ENCODE peak calls at places on chromosome 7, in nine cellular contexts. One of them, this sample, is unnamed.

GRCh38 chr7:108351715-108352114 is 104.5 kb downstream of the NRCAM start:
- DNase-seq in stimulated activated CD8-positive, alpha-beta memory T cell treated with anti-CD3 and anti-CD28 coated beads, Interleukin-7, amount 100 ng/mL, for 1 hour: no peak
- DNase-seq in lung: no peak
- DNase-seq in retina: peak
- DNase-seq in stimulated activated CD4-positive, alpha-beta T cell treated with anti-CD3 and anti-CD28 coated beads, Interleukin-12 subunit alpha, Interleukin-12 subunit beta, amount 100 ng/mL, for 48 hours: no peak
- DNase-seq in epithelial cell of esophagus: peak
- DNase-seq in A172: no peak
- DNase-seq in H4: no peak
- DNase-seq in ovary: no peak
- DNase-seq in this sample: no peak

GRCh38 chr7:2724453-2725177 is 36.6 kb downstream of the AMZ1 start:
- DNase-seq in retina: no peak
- DNase-seq in A172: no peak
- DNase-seq in lung: no peak
- DNase-seq in stimulated activated CD4-positive, alpha-beta T cell treated with anti-CD3 and anti-CD28 coated beads, Interleukin-12 subunit alpha, Interleukin-12 subunit beta, amount 100 ng/mL, for 48 hours: no peak
- DNase-seq in ovary: peak
- DNase-seq in epithelial cell of esophagus: no peak
- DNase-seq in stimulated activated CD8-positive, alpha-beta memory T cell treated with anti-CD3 and anti-CD28 coated beads, Interleukin-7, amount 100 ng/mL, for 1 hour: no peak
- DNase-seq in H4: no peak
- DNase-seq in this sample: no peak

GRCh38 chr7:42964849-42965805 is 33.0 kb downstream of the MRPL32 start:
- DNase-seq in stimulated activated CD8-positive, alpha-beta memory T cell treated with anti-CD3 and anti-CD28 coated beads, Interleukin-7, amount 100 ng/mL, for 1 hour: no peak
- DNase-seq in retina: no peak
- DNase-seq in H4: no peak
- DNase-seq in A172: no peak
- DNase-seq in lung: no peak
- DNase-seq in stimulated activated CD4-positive, alpha-beta T cell treated with anti-CD3 and anti-CD28 coated beads, Interleukin-12 subunit alpha, Interleukin-12 subunit beta, amount 100 ng/mL, for 48 hours: no peak
- DNase-seq in epithelial cell of esophagus: peak
- DNase-seq in ovary: no peak
- DNase-seq in this sample: no peak

GRCh38 chr7:55536619-55537457 is 35.5 kb downstream of the VOPP1 start:
- DNase-seq in epithelial cell of esophagus: no peak
- DNase-seq in H4: no peak
- DNase-seq in lung: no peak
- DNase-seq in stimulated activated CD4-positive, alpha-beta T cell treated with anti-CD3 and anti-CD28 coated beads, Interleukin-12 subunit alpha, Interleukin-12 subunit beta, amount 100 ng/mL, for 48 hours: no peak
- DNase-seq in stimulated activated CD8-positive, alpha-beta memory T cell treated with anti-CD3 and anti-CD28 coated beads, Interleukin-7, amount 100 ng/mL, for 1 hour: no peak
- DNase-seq in ovary: no peak
- DNase-seq in A172: no peak
- DNase-seq in retina: no peak
- DNase-seq in this sample: no peak

GRCh38 chr7:150716368-150716767 is at the start of gene GIMAP1:
- DNase-seq in stimulated activated CD4-positive, alpha-beta T cell treated with anti-CD3 and anti-CD28 coated beads, Interleukin-12 subunit alpha, Interleukin-12 subunit beta, amount 100 ng/mL, for 48 hours: no peak
- DNase-seq in stimulated activated CD8-positive, alpha-beta memory T cell treated with anti-CD3 and anti-CD28 coated beads, Interleukin-7, amount 100 ng/mL, for 1 hour: peak
- DNase-seq in H4: no peak
- DNase-seq in A172: no peak
- DNase-seq in retina: no peak
- DNase-seq in ovary: no peak
- DNase-seq in lung: no peak
- DNase-seq in epithelial cell of esophagus: no peak
- DNase-seq in this sample: peak

GRCh38 chr7:79451580-79451979 is 1.9 kb downstream of the MAGI2 start:
- DNase-seq in stimulated activated CD8-positive, alpha-beta memory T cell treated with anti-CD3 and anti-CD28 coated beads, Interleukin-7, amount 100 ng/mL, for 1 hour: no peak
- DNase-seq in epithelial cell of esophagus: peak
- DNase-seq in lung: no peak
- DNase-seq in ovary: no peak
- DNase-seq in A172: no peak
- DNase-seq in H4: no peak
- DNase-seq in retina: no peak
- DNase-seq in stimulated activated CD4-positive, alpha-beta T cell treated with anti-CD3 and anti-CD28 coated beads, Interleukin-12 subunit alpha, Interleukin-12 subunit beta, amount 100 ng/mL, for 48 hours: no peak
- DNase-seq in this sample: no peak

GRCh38 chr7:105874055-105874454 is 2.3 kb downstream of the ATXN7L1 start:
- DNase-seq in stimulated activated CD4-positive, alpha-beta T cell treated with anti-CD3 and anti-CD28 coated beads, Interleukin-12 subunit alpha, Interleukin-12 subunit beta, amount 100 ng/mL, for 48 hours: no peak
- DNase-seq in stimulated activated CD8-positive, alpha-beta memory T cell treated with anti-CD3 and anti-CD28 coated beads, Interleukin-7, amount 100 ng/mL, for 1 hour: no peak
- DNase-seq in epithelial cell of esophagus: no peak
- DNase-seq in ovary: no peak
- DNase-seq in retina: no peak
- DNase-seq in H4: no peak
- DNase-seq in lung: no peak
- DNase-seq in A172: no peak
- DNase-seq in this sample: no peak

GRCh38 chr7:22442887-22443369 is 57.1 kb downstream of the STEAP1B start:
- DNase-seq in stimulated activated CD4-positive, alpha-beta T cell treated with anti-CD3 and anti-CD28 coated beads, Interleukin-12 subunit alpha, Interleukin-12 subunit beta, amount 100 ng/mL, for 48 hours: no peak
- DNase-seq in retina: no peak
- DNase-seq in lung: no peak
- DNase-seq in stimulated activated CD8-positive, alpha-beta memory T cell treated with anti-CD3 and anti-CD28 coated beads, Interleukin-7, amount 100 ng/mL, for 1 hour: no peak
- DNase-seq in ovary: no peak
- DNase-seq in A172: no peak
- DNase-seq in epithelial cell of esophagus: no peak
- DNase-seq in H4: no peak
- DNase-seq in this sample: no peak

GRCh38 chr7:88229302-88229870 is 9.5 kb upstream of the SRI start:
- DNase-seq in epithelial cell of esophagus: no peak
- DNase-seq in H4: no peak
- DNase-seq in stimulated activated CD8-positive, alpha-beta memory T cell treated with anti-CD3 and anti-CD28 coated beads, Interleukin-7, amount 100 ng/mL, for 1 hour: no peak
- DNase-seq in retina: no peak
- DNase-seq in ovary: no peak
- DNase-seq in stimulated activated CD4-positive, alpha-beta T cell treated with anti-CD3 and anti-CD28 coated beads, Interleukin-12 subunit alpha, Interleukin-12 subunit beta, amount 100 ng/mL, for 48 hours: no peak
- DNase-seq in lung: no peak
- DNase-seq in A172: no peak
- DNase-seq in this sample: no peak

GRCh38 chr7:36084485-36085091 is 68.5 kb upstream of the EEPD1 start:
- DNase-seq in ovary: peak
- DNase-seq in stimulated activated CD4-positive, alpha-beta T cell treated with anti-CD3 and anti-CD28 coated beads, Interleukin-12 subunit alpha, Interleukin-12 subunit beta, amount 100 ng/mL, for 48 hours: no peak
- DNase-seq in epithelial cell of esophagus: peak
- DNase-seq in stimulated activated CD8-positive, alpha-beta memory T cell treated with anti-CD3 and anti-CD28 coated beads, Interleukin-7, amount 100 ng/mL, for 1 hour: no peak
- DNase-seq in lung: no peak
- DNase-seq in A172: peak
- DNase-seq in H4: peak
- DNase-seq in retina: peak
- DNase-seq in this sample: peak

GRCh38 chr7:28410628-28411578 is 1.4 kb upstream of the CREB5 start:
- DNase-seq in stimulated activated CD8-positive, alpha-beta memory T cell treated with anti-CD3 and anti-CD28 coated beads, Interleukin-7, amount 100 ng/mL, for 1 hour: no peak
- DNase-seq in stimulated activated CD4-positive, alpha-beta T cell treated with anti-CD3 and anti-CD28 coated beads, Interleukin-12 subunit alpha, Interleukin-12 subunit beta, amount 100 ng/mL, for 48 hours: no peak
- DNase-seq in epithelial cell of esophagus: peak
- DNase-seq in H4: peak
- DNase-seq in ovary: peak
- DNase-seq in A172: no peak
- DNase-seq in retina: peak
- DNase-seq in lung: no peak
- DNase-seq in this sample: peak

GRCh38 chr7:142964502-142965246 is 2.5 kb upstream of the KEL start:
- DNase-seq in lung: no peak
- DNase-seq in ovary: no peak
- DNase-seq in stimulated activated CD4-positive, alpha-beta T cell treated with anti-CD3 and anti-CD28 coated beads, Interleukin-12 subunit alpha, Interleukin-12 subunit beta, amount 100 ng/mL, for 48 hours: no peak
- DNase-seq in H4: no peak
- DNase-seq in A172: no peak
- DNase-seq in epithelial cell of esophagus: no peak
- DNase-seq in retina: no peak
- DNase-seq in stimulated activated CD8-positive, alpha-beta memory T cell treated with anti-CD3 and anti-CD28 coated beads, Interleukin-7, amount 100 ng/mL, for 1 hour: no peak
- DNase-seq in this sample: no peak

GRCh38 chr7:31373337-31374289 is 33.1 kb upstream of the NEUROD6 start:
- DNase-seq in A172: peak
- DNase-seq in retina: peak
- DNase-seq in stimulated activated CD4-positive, alpha-beta T cell treated with anti-CD3 and anti-CD28 coated beads, Interleukin-12 subunit alpha, Interleukin-12 subunit beta, amount 100 ng/mL, for 48 hours: peak
- DNase-seq in epithelial cell of esophagus: peak
- DNase-seq in lung: peak
- DNase-seq in stimulated activated CD8-positive, alpha-beta memory T cell treated with anti-CD3 and anti-CD28 coated beads, Interleukin-7, amount 100 ng/mL, for 1 hour: no peak
- DNase-seq in H4: peak
- DNase-seq in ovary: no peak
- DNase-seq in this sample: no peak

GRCh38 chr7:135210818-135211178 is 528 bp downstream of the WDR91 start:
- DNase-seq in H4: no peak
- DNase-seq in epithelial cell of esophagus: peak
- DNase-seq in lung: no peak
- DNase-seq in retina: no peak
- DNase-seq in ovary: no peak
- DNase-seq in stimulated activated CD8-positive, alpha-beta memory T cell treated with anti-CD3 and anti-CD28 coated beads, Interleukin-7, amount 100 ng/mL, for 1 hour: no peak
- DNase-seq in stimulated activated CD4-positive, alpha-beta T cell treated with anti-CD3 and anti-CD28 coated beads, Interleukin-12 subunit alpha, Interleukin-12 subunit beta, amount 100 ng/mL, for 48 hours: no peak
- DNase-seq in A172: peak
- DNase-seq in this sample: no peak

GRCh38 chr7:131072505-131073091 is 255.1 kb upstream of the MKLN1 start:
- DNase-seq in ovary: no peak
- DNase-seq in retina: no peak
- DNase-seq in H4: peak
- DNase-seq in A172: peak
- DNase-seq in stimulated activated CD8-positive, alpha-beta memory T cell treated with anti-CD3 and anti-CD28 coated beads, Interleukin-7, amount 100 ng/mL, for 1 hour: no peak
- DNase-seq in lung: no peak
- DNase-seq in epithelial cell of esophagus: peak
- DNase-seq in stimulated activated CD4-positive, alpha-beta T cell treated with anti-CD3 and anti-CD28 coated beads, Interleukin-12 subunit alpha, Interleukin-12 subunit beta, amount 100 ng/mL, for 48 hours: no peak
- DNase-seq in this sample: no peak

GRCh38 chr7:124351950-124352349 is 319.1 kb upstream of the TMEM229A start:
- DNase-seq in lung: no peak
- DNase-seq in ovary: no peak
- DNase-seq in stimulated activated CD4-positive, alpha-beta T cell treated with anti-CD3 and anti-CD28 coated beads, Interleukin-12 subunit alpha, Interleukin-12 subunit beta, amount 100 ng/mL, for 48 hours: no peak
- DNase-seq in A172: no peak
- DNase-seq in H4: no peak
- DNase-seq in epithelial cell of esophagus: no peak
- DNase-seq in stimulated activated CD8-positive, alpha-beta memory T cell treated with anti-CD3 and anti-CD28 coated beads, Interleukin-7, amount 100 ng/mL, for 1 hour: no peak
- DNase-seq in retina: peak
- DNase-seq in this sample: no peak

GRCh38 chr7:155731375-155731774 is 80.9 kb downstream of the SHH start:
- DNase-seq in H4: no peak
- DNase-seq in stimulated activated CD8-positive, alpha-beta memory T cell treated with anti-CD3 and anti-CD28 coated beads, Interleukin-7, amount 100 ng/mL, for 1 hour: no peak
- DNase-seq in A172: peak
- DNase-seq in retina: no peak
- DNase-seq in epithelial cell of esophagus: peak
- DNase-seq in lung: no peak
- DNase-seq in stimulated activated CD4-positive, alpha-beta T cell treated with anti-CD3 and anti-CD28 coated beads, Interleukin-12 subunit alpha, Interleukin-12 subunit beta, amount 100 ng/mL, for 48 hours: no peak
- DNase-seq in ovary: no peak
- DNase-seq in this sample: no peak

GRCh38 chr7:159030490-159031134 is 114.1 kb downstream of the VIPR2 start:
- DNase-seq in retina: peak
- DNase-seq in H4: no peak
- DNase-seq in A172: no peak
- DNase-seq in stimulated activated CD4-positive, alpha-beta T cell treated with anti-CD3 and anti-CD28 coated beads, Interleukin-12 subunit alpha, Interleukin-12 subunit beta, amount 100 ng/mL, for 48 hours: no peak
- DNase-seq in lung: peak
- DNase-seq in ovary: peak
- DNase-seq in stimulated activated CD8-positive, alpha-beta memory T cell treated with anti-CD3 and anti-CD28 coated beads, Interleukin-7, amount 100 ng/mL, for 1 hour: no peak
- DNase-seq in epithelial cell of esophagus: no peak
- DNase-seq in this sample: peak

GRCh38 chr7:102154425-102154824 is 132.2 kb upstream of the SH2B2 start:
- DNase-seq in H4: no peak
- DNase-seq in retina: no peak
- DNase-seq in epithelial cell of esophagus: no peak
- DNase-seq in stimulated activated CD8-positive, alpha-beta memory T cell treated with anti-CD3 and anti-CD28 coated beads, Interleukin-7, amount 100 ng/mL, for 1 hour: no peak
- DNase-seq in stimulated activated CD4-positive, alpha-beta T cell treated with anti-CD3 and anti-CD28 coated beads, Interleukin-12 subunit alpha, Interleukin-12 subunit beta, amount 100 ng/mL, for 48 hours: no peak
- DNase-seq in A172: no peak
- DNase-seq in lung: no peak
- DNase-seq in ovary: no peak
- DNase-seq in this sample: no peak

GRCh38 chr7:87895363-87895762 is 19.1 kb downstream of the DBF4 start:
- DNase-seq in A172: no peak
- DNase-seq in stimulated activated CD4-positive, alpha-beta T cell treated with anti-CD3 and anti-CD28 coated beads, Interleukin-12 subunit alpha, Interleukin-12 subunit beta, amount 100 ng/mL, for 48 hours: no peak
- DNase-seq in ovary: no peak
- DNase-seq in epithelial cell of esophagus: no peak
- DNase-seq in retina: no peak
- DNase-seq in lung: no peak
- DNase-seq in stimulated activated CD8-positive, alpha-beta memory T cell treated with anti-CD3 and anti-CD28 coated beads, Interleukin-7, amount 100 ng/mL, for 1 hour: no peak
- DNase-seq in H4: no peak
- DNase-seq in this sample: no peak

GRCh38 chr7:47278043-47278442 is 303.9 kb downstream of the TNS3 start:
- DNase-seq in ovary: no peak
- DNase-seq in retina: no peak
- DNase-seq in lung: no peak
- DNase-seq in stimulated activated CD8-positive, alpha-beta memory T cell treated with anti-CD3 and anti-CD28 coated beads, Interleukin-7, amount 100 ng/mL, for 1 hour: no peak
- DNase-seq in H4: no peak
- DNase-seq in epithelial cell of esophagus: no peak
- DNase-seq in stimulated activated CD4-positive, alpha-beta T cell treated with anti-CD3 and anti-CD28 coated beads, Interleukin-12 subunit alpha, Interleukin-12 subunit beta, amount 100 ng/mL, for 48 hours: no peak
- DNase-seq in A172: no peak
- DNase-seq in this sample: no peak

GRCh38 chr7:42426163-42426562 is 189.2 kb upstream of the GLI3 start:
- DNase-seq in stimulated activated CD8-positive, alpha-beta memory T cell treated with anti-CD3 and anti-CD28 coated beads, Interleukin-7, amount 100 ng/mL, for 1 hour: no peak
- DNase-seq in A172: peak
- DNase-seq in stimulated activated CD4-positive, alpha-beta T cell treated with anti-CD3 and anti-CD28 coated beads, Interleukin-12 subunit alpha, Interleukin-12 subunit beta, amount 100 ng/mL, for 48 hours: no peak
- DNase-seq in retina: no peak
- DNase-seq in H4: peak
- DNase-seq in lung: no peak
- DNase-seq in ovary: no peak
- DNase-seq in epithelial cell of esophagus: peak
- DNase-seq in this sample: no peak

GRCh38 chr7:20075992-20076813 is 141.0 kb downstream of the MACC1 start:
- DNase-seq in H4: peak
- DNase-seq in retina: no peak
- DNase-seq in ovary: no peak
- DNase-seq in epithelial cell of esophagus: no peak
- DNase-seq in lung: no peak
- DNase-seq in A172: no peak
- DNase-seq in stimulated activated CD4-positive, alpha-beta T cell treated with anti-CD3 and anti-CD28 coated beads, Interleukin-12 subunit alpha, Interleukin-12 subunit beta, amount 100 ng/mL, for 48 hours: no peak
- DNase-seq in stimulated activated CD8-positive, alpha-beta memory T cell treated with anti-CD3 and anti-CD28 coated beads, Interleukin-7, amount 100 ng/mL, for 1 hour: no peak
- DNase-seq in this sample: no peak

GRCh38 chr7:69953319-69954067 is 355.2 kb downstream of the AUTS2 start:
- DNase-seq in A172: no peak
- DNase-seq in epithelial cell of esophagus: no peak
- DNase-seq in ovary: no peak
- DNase-seq in stimulated activated CD8-positive, alpha-beta memory T cell treated with anti-CD3 and anti-CD28 coated beads, Interleukin-7, amount 100 ng/mL, for 1 hour: no peak
- DNase-seq in H4: no peak
- DNase-seq in retina: peak
- DNase-seq in stimulated activated CD4-positive, alpha-beta T cell treated with anti-CD3 and anti-CD28 coated beads, Interleukin-12 subunit alpha, Interleukin-12 subunit beta, amount 100 ng/mL, for 48 hours: no peak
- DNase-seq in lung: no peak
- DNase-seq in this sample: no peak

GRCh38 chr7:91169819-91170218 is 94.4 kb upstream of the FZD1 start:
- DNase-seq in epithelial cell of esophagus: no peak
- DNase-seq in retina: peak
- DNase-seq in A172: no peak
- DNase-seq in lung: no peak
- DNase-seq in stimulated activated CD8-positive, alpha-beta memory T cell treated with anti-CD3 and anti-CD28 coated beads, Interleukin-7, amount 100 ng/mL, for 1 hour: no peak
- DNase-seq in H4: no peak
- DNase-seq in ovary: no peak
- DNase-seq in stimulated activated CD4-positive, alpha-beta T cell treated with anti-CD3 and anti-CD28 coated beads, Interleukin-12 subunit alpha, Interleukin-12 subunit beta, amount 100 ng/mL, for 48 hours: no peak
- DNase-seq in this sample: no peak

GRCh38 chr7:90267263-90267858 is 22.4 kb downstream of the CFAP69 start:
- DNase-seq in lung: no peak
- DNase-seq in retina: no peak
- DNase-seq in stimulated activated CD4-positive, alpha-beta T cell treated with anti-CD3 and anti-CD28 coated beads, Interleukin-12 subunit alpha, Interleukin-12 subunit beta, amount 100 ng/mL, for 48 hours: no peak
- DNase-seq in ovary: no peak
- DNase-seq in epithelial cell of esophagus: no peak
- DNase-seq in H4: no peak
- DNase-seq in A172: no peak
- DNase-seq in stimulated activated CD8-positive, alpha-beta memory T cell treated with anti-CD3 and anti-CD28 coated beads, Interleukin-7, amount 100 ng/mL, for 1 hour: no peak
- DNase-seq in this sample: no peak

GRCh38 chr7:127600885-127601284 is 7.3 kb downstream of the FSCN3 start:
- DNase-seq in lung: no peak
- DNase-seq in stimulated activated CD8-positive, alpha-beta memory T cell treated with anti-CD3 and anti-CD28 coated beads, Interleukin-7, amount 100 ng/mL, for 1 hour: no peak
- DNase-seq in H4: no peak
- DNase-seq in A172: no peak
- DNase-seq in stimulated activated CD4-positive, alpha-beta T cell treated with anti-CD3 and anti-CD28 coated beads, Interleukin-12 subunit alpha, Interleukin-12 subunit beta, amount 100 ng/mL, for 48 hours: no peak
- DNase-seq in ovary: no peak
- DNase-seq in epithelial cell of esophagus: no peak
- DNase-seq in retina: no peak
- DNase-seq in this sample: no peak

GRCh38 chr7:32658034-32658944 is 163.0 kb downstream of the AVL9 start:
- DNase-seq in stimulated activated CD8-positive, alpha-beta memory T cell treated with anti-CD3 and anti-CD28 coated beads, Interleukin-7, amount 100 ng/mL, for 1 hour: no peak
- DNase-seq in epithelial cell of esophagus: peak
- DNase-seq in A172: peak
- DNase-seq in lung: no peak
- DNase-seq in retina: no peak
- DNase-seq in stimulated activated CD4-positive, alpha-beta T cell treated with anti-CD3 and anti-CD28 coated beads, Interleukin-12 subunit alpha, Interleukin-12 subunit beta, amount 100 ng/mL, for 48 hours: no peak
- DNase-seq in H4: peak
- DNase-seq in ovary: no peak
- DNase-seq in this sample: no peak

GRCh38 chr7:22943997-22944396 is 69.9 kb downstream of the HYCC1 start:
- DNase-seq in epithelial cell of esophagus: peak
- DNase-seq in H4: no peak
- DNase-seq in stimulated activated CD8-positive, alpha-beta memory T cell treated with anti-CD3 and anti-CD28 coated beads, Interleukin-7, amount 100 ng/mL, for 1 hour: no peak
- DNase-seq in lung: no peak
- DNase-seq in stimulated activated CD4-positive, alpha-beta T cell treated with anti-CD3 and anti-CD28 coated beads, Interleukin-12 subunit alpha, Interleukin-12 subunit beta, amount 100 ng/mL, for 48 hours: no peak
- DNase-seq in A172: no peak
- DNase-seq in ovary: no peak
- DNase-seq in retina: no peak
- DNase-seq in this sample: peak

GRCh38 chr7:3739983-3740382 is 438.9 kb downstream of the SDK1 start:
- DNase-seq in stimulated activated CD8-positive, alpha-beta memory T cell treated with anti-CD3 and anti-CD28 coated beads, Interleukin-7, amount 100 ng/mL, for 1 hour: no peak
- DNase-seq in stimulated activated CD4-positive, alpha-beta T cell treated with anti-CD3 and anti-CD28 coated beads, Interleukin-12 subunit alpha, Interleukin-12 subunit beta, amount 100 ng/mL, for 48 hours: no peak
- DNase-seq in ovary: no peak
- DNase-seq in retina: peak
- DNase-seq in lung: no peak
- DNase-seq in epithelial cell of esophagus: no peak
- DNase-seq in A172: no peak
- DNase-seq in H4: no peak
- DNase-seq in this sample: no peak